ENCODE peak calls at places on chromosomes 4 and X, in four cellular contexts. One of them, this sample, is unnamed.

GRCh38 chrX:39152106-39152649 is 350.9 kb downstream of the MID1IP1 start:
- DNase-seq in WTC11: peak; percentile 77
- DNase-seq in HEK293T: peak; percentile 74
- DNase-seq in K562: peak; percentile 77
- DNase-seq in this sample: no peak

GRCh38 chrX:17405225-17405969 is 30.4 kb downstream of the NHS start:
- DNase-seq in WTC11: no peak
- DNase-seq in HEK293T: no peak
- DNase-seq in K562: no peak
- DNase-seq in this sample: peak; percentile 1

GRCh38 chr4:37981844-37982720 is 21.9 kb downstream of the PTTG2 start:
- DNase-seq in WTC11: no peak
- DNase-seq in HEK293T: no peak
- DNase-seq in K562: no peak
- DNase-seq in this sample: peak; percentile 28

GRCh38 chr4:75542824-75543223 is 13.0 kb upstream of the ODAPH start:
- DNase-seq in WTC11: no peak
- DNase-seq in HEK293T: no peak
- DNase-seq in K562: no peak
- DNase-seq in this sample: no peak

GRCh38 chr4:17787315-17787714 is 5.9 kb upstream of the FAM184B start:
- DNase-seq in WTC11: no peak
- DNase-seq in HEK293T: no peak
- DNase-seq in K562: no peak
- DNase-seq in this sample: no peak

GRCh38 chr4:182518421-182518820 is 275.2 kb downstream of the TENM3 start:
- DNase-seq in WTC11: no peak
- DNase-seq in HEK293T: no peak
- DNase-seq in K562: no peak
- DNase-seq in this sample: no peak

GRCh38 chr4:81565137-81565870 is 93.6 kb upstream of the RASGEF1B start:
- DNase-seq in WTC11: no peak
- DNase-seq in HEK293T: peak; percentile 10
- DNase-seq in K562: no peak
- DNase-seq in this sample: no peak

GRCh38 chr4:176277162-176277904 is 8.3 kb upstream of the ASB5 start:
- DNase-seq in WTC11: peak; percentile 65
- DNase-seq in HEK293T: peak; percentile 73
- DNase-seq in K562: peak; percentile 65
- DNase-seq in this sample: peak; percentile 39

GRCh38 chrX:118025193-118025592 is 91.4 kb downstream of the KLHL13 start:
- DNase-seq in WTC11: no peak
- DNase-seq in HEK293T: no peak
- DNase-seq in K562: no peak
- DNase-seq in this sample: no peak

GRCh38 chr4:122823476-122823875 is 3.2 kb upstream of the FGF2 start:
- DNase-seq in WTC11: no peak
- DNase-seq in HEK293T: no peak
- DNase-seq in K562: no peak
- DNase-seq in this sample: no peak

GRCh38 chr4:176611351-176611750 is 181.4 kb downstream of the VEGFC start:
- DNase-seq in WTC11: no peak
- DNase-seq in HEK293T: no peak
- DNase-seq in K562: no peak
- DNase-seq in this sample: no peak

GRCh38 chrX:10979956-10980355 is 131.2 kb upstream of the HCCS start:
- DNase-seq in WTC11: no peak
- DNase-seq in HEK293T: no peak
- DNase-seq in K562: no peak
- DNase-seq in this sample: no peak

GRCh38 chr4:156875697-156876096 is 95.9 kb downstream of the PDGFC start:
- DNase-seq in WTC11: no peak
- DNase-seq in HEK293T: no peak
- DNase-seq in K562: no peak
- DNase-seq in this sample: no peak

GRCh38 chr4:122218762-122219161 is 66.6 kb downstream of the BLTP1 start:
- DNase-seq in WTC11: no peak
- DNase-seq in HEK293T: peak; percentile 25
- DNase-seq in K562: no peak
- DNase-seq in this sample: peak; percentile 8

GRCh38 chrX:80578518-80579105 is 158.4 kb downstream of the TENT5D start:
- DNase-seq in WTC11: no peak
- DNase-seq in HEK293T: peak; percentile 31
- DNase-seq in K562: peak; percentile 23
- DNase-seq in this sample: peak; percentile 6

GRCh38 chr4:100510551-100510950 is 7.3 kb downstream of the EMCN start:
- DNase-seq in WTC11: no peak
- DNase-seq in HEK293T: no peak
- DNase-seq in K562: no peak
- DNase-seq in this sample: no peak

GRCh38 chr4:78369691-78370090 is 181.9 kb upstream of the ANXA3 start:
- DNase-seq in WTC11: peak; percentile 52
- DNase-seq in HEK293T: no peak
- DNase-seq in K562: no peak
- DNase-seq in this sample: no peak

GRCh38 chrX:50988649-50989048 is 78.1 kb downstream of the BMP15 start:
- DNase-seq in WTC11: peak; percentile 13
- DNase-seq in HEK293T: peak; percentile 33
- DNase-seq in K562: peak; percentile 8
- DNase-seq in this sample: no peak

DNA sequence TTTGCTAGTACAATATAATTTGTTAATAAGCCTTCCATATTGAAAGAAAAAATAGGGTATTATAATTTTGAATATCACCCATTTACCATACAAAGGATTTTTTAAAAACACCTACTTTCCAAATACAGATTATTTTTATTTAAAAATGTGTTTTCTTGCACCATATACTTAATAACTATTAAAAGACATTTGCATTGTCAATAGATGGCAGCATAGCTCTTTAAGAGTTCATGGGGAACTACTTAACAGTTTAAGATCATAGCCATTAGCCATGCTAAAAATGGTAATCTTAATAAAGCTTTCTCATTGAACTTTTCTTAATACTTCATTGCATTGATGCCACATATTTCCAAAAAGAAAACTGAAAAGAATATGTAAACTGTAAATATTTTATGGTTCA is 1995.9 kb downstream of the C4orf33 start:
- DNase-seq in WTC11: no peak
- DNase-seq in HEK293T: peak; percentile 6
- DNase-seq in K562: no peak
- DNase-seq in this sample: peak; percentile 19
- TF ChIP-seq ELF4 in WTC11: no peak
- TF ChIP-seq ELF4 in HEK293T: no peak
- TF ChIP-seq ELF4 in K562: no peak
- TF ChIP-seq ELF4 in this sample: no peak

GRCh38 chr4:59814402-59814801 is 1385.7 kb upstream of the ADGRL3 start:
- DNase-seq in WTC11: no peak
- DNase-seq in HEK293T: no peak
- DNase-seq in K562: no peak
- DNase-seq in this sample: no peak

DNA sequence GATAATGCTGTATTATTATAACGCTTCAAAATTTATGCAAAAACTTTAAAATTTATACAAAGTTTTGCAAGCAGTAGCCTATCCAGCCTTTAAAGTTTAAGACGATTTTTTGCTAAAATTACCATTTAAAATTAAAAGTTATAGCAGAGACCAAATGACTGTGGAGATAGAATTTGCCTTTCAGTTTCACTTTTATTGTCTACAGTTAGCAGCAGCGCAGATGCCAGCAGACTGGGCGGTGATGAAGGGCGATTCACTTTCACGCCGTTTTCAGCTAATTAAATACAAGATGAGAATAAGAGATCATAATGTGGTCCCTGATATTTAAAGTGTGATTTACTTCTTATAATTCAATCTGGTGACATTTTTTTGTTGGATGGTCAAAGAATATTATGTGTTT is 1381.5 kb upstream of the ADGRL3 start:
- DNase-seq in WTC11: no peak
- DNase-seq in HEK293T: no peak
- DNase-seq in K562: no peak
- DNase-seq in this sample: no peak
- TF ChIP-seq ELF4 in WTC11: no peak
- TF ChIP-seq ELF4 in HEK293T: no peak
- TF ChIP-seq ELF4 in K562: no peak
- TF ChIP-seq ELF4 in this sample: no peak

GRCh38 chrX:75155830-75156525 is at the start of gene ABCB7:
- DNase-seq in WTC11: peak; percentile 45
- DNase-seq in HEK293T: peak; percentile 60
- DNase-seq in K562: peak; percentile 54
- DNase-seq in this sample: peak; percentile 65
- TF ChIP-seq ELF4 in WTC11: no peak
- TF ChIP-seq ELF4 in HEK293T: no peak
- TF ChIP-seq ELF4 in K562: no peak
- TF ChIP-seq ELF4 in this sample: no peak

DNA sequence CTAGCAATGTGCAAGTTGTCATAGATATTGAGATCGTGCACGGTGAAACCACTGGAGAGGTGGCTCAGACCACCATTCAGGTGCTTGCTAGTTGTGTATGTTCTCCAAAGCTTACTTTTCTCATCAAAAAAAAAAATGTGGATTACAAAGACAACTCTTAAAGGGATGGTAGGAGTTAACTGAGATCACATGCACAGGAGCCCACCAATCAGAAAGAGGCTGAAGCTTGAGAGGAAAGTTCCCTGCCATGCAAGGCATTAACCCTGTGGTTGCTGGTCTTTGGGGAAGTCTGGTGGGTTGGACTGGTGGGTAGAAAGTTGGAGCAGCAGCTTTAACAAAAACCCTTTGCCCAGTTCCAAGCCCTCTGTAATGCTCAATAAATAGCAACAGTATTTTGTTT is 72.4 kb upstream of the C1QTNF7 start:
- DNase-seq in WTC11: no peak
- DNase-seq in HEK293T: no peak
- DNase-seq in K562: no peak
- DNase-seq in this sample: no peak
- TF ChIP-seq ELF4 in WTC11: no peak
- TF ChIP-seq ELF4 in HEK293T: no peak
- TF ChIP-seq ELF4 in K562: no peak
- TF ChIP-seq ELF4 in this sample: no peak

GRCh38 chrX:150625107-150625506 is 56.7 kb downstream of the MTM1 start:
- DNase-seq in WTC11: no peak
- DNase-seq in HEK293T: no peak
- DNase-seq in K562: no peak
- DNase-seq in this sample: no peak

GRCh38 chrX:150623583-150623982 is 55.2 kb downstream of the MTM1 start:
- DNase-seq in WTC11: no peak
- DNase-seq in HEK293T: no peak
- DNase-seq in K562: no peak
- DNase-seq in this sample: no peak

GRCh38 chrX:150625875-150626274 is 57.5 kb downstream of the MTM1 start:
- DNase-seq in WTC11: no peak
- DNase-seq in HEK293T: no peak
- DNase-seq in K562: no peak
- DNase-seq in this sample: no peak

GRCh38 chrX:150627957-150628356 is 59.5 kb downstream of the MTM1 start:
- DNase-seq in WTC11: no peak
- DNase-seq in HEK293T: no peak
- DNase-seq in K562: no peak
- DNase-seq in this sample: no peak
- TF ChIP-seq ELF4 in WTC11: no peak
- TF ChIP-seq ELF4 in HEK293T: no peak
- TF ChIP-seq ELF4 in K562: no peak
- TF ChIP-seq ELF4 in this sample: no peak

GRCh38 chr4:14644568-14645282 is 357.6 kb upstream of the CPEB2 start:
- DNase-seq in WTC11: no peak
- DNase-seq in HEK293T: no peak
- DNase-seq in K562: no peak
- DNase-seq in this sample: no peak

GRCh38 chr4:14636563-14636962 is 365.7 kb upstream of the CPEB2 start:
- DNase-seq in WTC11: no peak
- DNase-seq in HEK293T: no peak
- DNase-seq in K562: no peak
- DNase-seq in this sample: no peak

GRCh38 chr4:14646831-14647230 is 355.4 kb upstream of the CPEB2 start:
- DNase-seq in WTC11: no peak
- DNase-seq in HEK293T: no peak
- DNase-seq in K562: no peak
- DNase-seq in this sample: no peak

GRCh38 chr4:14640476-14640875 is 361.8 kb upstream of the CPEB2 start:
- DNase-seq in WTC11: no peak
- DNase-seq in HEK293T: no peak
- DNase-seq in K562: no peak
- DNase-seq in this sample: no peak

GRCh38 chr4:14641871-14642270 is 360.4 kb upstream of the CPEB2 start:
- DNase-seq in WTC11: no peak
- DNase-seq in HEK293T: no peak
- DNase-seq in K562: no peak
- DNase-seq in this sample: no peak
- TF ChIP-seq ELF4 in WTC11: no peak
- TF ChIP-seq ELF4 in HEK293T: no peak
- TF ChIP-seq ELF4 in K562: no peak
- TF ChIP-seq ELF4 in this sample: no peak

DNA sequence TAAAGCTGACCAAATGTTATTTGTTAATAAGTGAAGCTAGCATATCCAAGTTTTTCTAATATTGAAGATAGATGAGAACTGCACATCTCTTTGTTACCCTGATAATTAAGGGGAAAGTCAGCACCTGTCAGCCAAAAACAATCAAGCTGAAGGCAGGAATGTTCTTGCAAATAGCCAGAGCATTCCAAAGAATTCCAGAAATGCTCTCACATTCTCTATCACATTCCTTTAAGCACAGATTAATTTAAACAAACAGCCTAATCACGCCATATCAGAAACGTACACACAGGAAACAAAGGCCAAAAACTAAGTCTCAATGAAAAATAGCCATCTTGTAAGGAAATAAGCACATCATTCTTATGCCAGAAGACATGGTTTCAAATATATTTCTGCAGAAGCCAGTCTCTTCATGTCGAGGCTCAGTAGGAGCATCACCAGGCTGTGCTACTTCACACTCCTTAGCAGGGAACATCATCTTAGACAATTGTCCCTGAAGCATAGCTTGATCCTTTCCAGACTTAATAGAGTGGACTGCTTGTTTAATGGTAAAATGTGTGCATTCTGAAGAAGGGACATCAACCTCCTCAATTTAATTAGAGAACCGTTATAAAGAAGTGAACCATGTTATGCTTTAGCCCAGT is 252.9 kb upstream of the TTC29 start:
- DNase-seq in WTC11: no peak
- DNase-seq in HEK293T: no peak
- DNase-seq in K562: no peak
- DNase-seq in this sample: no peak
- TF ChIP-seq ELF4 in WTC11: no peak
- TF ChIP-seq ELF4 in HEK293T: no peak
- TF ChIP-seq ELF4 in K562: no peak
- TF ChIP-seq ELF4 in this sample: no peak

This sample was measured in HepG2.